ENCODE peak calls at places on chromosomes 6 and 20, in four cellular contexts. Z is K562, V is WTC11, F is HepG2. T is an unnamed sample.

GRCh38 chr6:139586273-139586672 is 211.8 kb upstream of the CITED2 start:
- DNase-seq in Z (no peak), V (no peak), F (no peak), T (no peak)

GRCh38 chr6:125534430-125535263 is 214.8 kb upstream of the HEY2 start:
- DNase-seq in Z (no peak), V (no peak), F (no peak), T (no peak)

GRCh38 chr20:5933802-5934436 is 16.4 kb downstream of the TRMT6 start:
- DNase-seq in Z (no peak), V (no peak), F (peak; percentile 71), T (peak; percentile 19)

GRCh38 chr6:23170044-23170443 is 600.7 kb downstream of the HDGFL1 start:
- DNase-seq in Z (no peak), V (no peak), F (no peak), T (no peak)

GRCh38 chr6:106281661-106282060 is 43.9 kb downstream of the ATG5 start:
- DNase-seq in Z (no peak), V (no peak), F (no peak), T (no peak)

GRCh38 chr6:26576929-26577719 is 19.6 kb upstream of the ABT1 start:
- DNase-seq in Z (peak; percentile 61), V (peak; percentile 83), F (peak; percentile 75), T (no peak)

GRCh38 chr6:26141378-26141901 is 54.2 kb downstream of the HFE start:
- DNase-seq in Z (no peak), V (no peak), F (peak; percentile 46), T (no peak)

GRCh38 chr6:35080821-35081425 is 60.2 kb downstream of the TCP11 start:
- DNase-seq in Z (no peak), V (no peak), F (no peak), T (no peak)

GRCh38 chr6:35139924-35140524 is 1.1 kb downstream of the TCP11 start:
- DNase-seq in Z (peak; percentile 68), V (peak; percentile 39), F (peak; percentile 64), T (peak; percentile 65)

GRCh38 chr6:33170176-33171095 is 21.8 kb downstream of the COL11A2 start:
- DNase-seq in Z (no peak), V (no peak), F (no peak), T (no peak)

GRCh38 chr20:38186788-38187221 is 21.7 kb upstream of the TGM2 start:
- DNase-seq in Z (no peak), V (no peak), F (no peak), T (no peak)

GRCh38 chr6:88633782-88634181 is 329.6 kb downstream of the RNGTT start:
- DNase-seq in Z (no peak), V (no peak), F (no peak), T (no peak)

GRCh38 chr6:89120371-89120770 is 2.5 kb upstream of the SRSF12 start:
- DNase-seq in Z (no peak), V (no peak), F (no peak), T (no peak)

GRCh38 chr6:152401978-152402377 is 235.2 kb downstream of the SYNE1 start:
- DNase-seq in Z (no peak), V (no peak), F (no peak), T (no peak)

GRCh38 chr6:32974541-32975308 is 6.3 kb downstream of the BRD2 start:
- DNase-seq in Z (no peak), V (no peak), F (no peak), T (no peak)

GRCh38 chr6:72616406-72617015 is 5.4 kb upstream of the KCNQ5 start:
- DNase-seq in Z (no peak), V (no peak), F (peak; percentile 6), T (no peak)

GRCh38 chr20:63766695-63767426 is 27.3 kb downstream of the SLC2A4RG start:
- DNase-seq in Z (no peak), V (no peak), F (no peak), T (no peak)

GRCh38 chr6:33445020-33445676 is 9.2 kb upstream of the ZBTB9 start:
- DNase-seq in Z (no peak), V (no peak), F (no peak), T (no peak)

GRCh38 chr6:11076540-11076939 is 17.1 kb upstream of the SMIM13 start:
- DNase-seq in Z (no peak), V (no peak), F (no peak), T (no peak)

GRCh38 chr6:11802886-11803595 is 24.4 kb upstream of the ADTRP start:
- DNase-seq in Z (no peak), V (no peak), F (no peak), T (no peak)

GRCh38 chr6:8243462-8243861 is 141.1 kb upstream of the EEF1E1 start:
- DNase-seq in Z (no peak), V (no peak), F (no peak), T (no peak)

GRCh38 chr6:127522714-127523113 is 3.6 kb upstream of the MTCL3 start:
- DNase-seq in Z (no peak), V (no peak), F (peak; percentile 11), T (no peak)
- TF ChIP-seq ELF4 in Z (no peak), V (no peak), F (no peak), T (no peak)

DNA sequence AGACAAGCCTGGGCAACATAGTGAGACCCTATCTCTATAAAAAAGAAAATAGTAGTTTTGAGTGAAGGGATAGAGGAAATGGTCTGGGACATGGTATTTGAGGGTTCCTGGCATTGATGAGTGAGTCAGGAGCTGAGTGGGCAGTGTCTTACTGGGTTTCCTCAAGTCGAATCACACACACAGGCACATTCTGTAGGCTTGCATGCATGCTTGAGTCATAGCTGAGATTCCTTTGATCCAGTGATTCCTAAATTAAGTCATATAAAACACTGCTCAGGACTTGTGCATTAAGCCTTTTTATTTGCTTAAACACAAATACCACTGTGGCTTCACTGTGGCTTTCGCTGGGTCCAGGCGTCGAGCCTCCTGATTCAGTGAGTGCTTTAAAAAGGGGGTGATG is 71.8 kb upstream of the TMEM181 start:
- DNase-seq in Z (no peak), V (no peak), F (no peak), T (no peak)
- TF ChIP-seq ELF4 in Z (no peak), V (no peak), F (no peak), T (no peak)

GRCh38 chr20:15699431-15700146 is 873.7 kb downstream of the KIF16B start:
- DNase-seq in Z (no peak), V (peak; percentile 62), F (no peak), T (peak; percentile 18)
- TF ChIP-seq ELF4 in Z (no peak), V (no peak), F (no peak), T (no peak)

GRCh38 chr20:17465236-17465635 is 65.9 kb downstream of the BFSP1 start:
- DNase-seq in Z (no peak), V (no peak), F (no peak), T (no peak)
- TF ChIP-seq ELF4 in Z (no peak), V (no peak), F (no peak), T (no peak)

GRCh38 chr6:109687271-109687721 is 3.7 kb downstream of the AK9 start:
- DNase-seq in Z (no peak), V (no peak), F (no peak), T (no peak)

GRCh38 chr6:109690740-109691687 is at the start of the genes AK9 and FIG4:
- DNase-seq in Z (peak; percentile 93), V (peak; percentile 96), F (peak; percentile 89), T (peak; percentile 91)

GRCh38 chr6:109690373-109690739 is 646 bp downstream of the AK9 start:
- DNase-seq in Z (peak; percentile 72), V (peak; percentile 88), F (peak; percentile 15), T (peak; percentile 61)

DNA sequence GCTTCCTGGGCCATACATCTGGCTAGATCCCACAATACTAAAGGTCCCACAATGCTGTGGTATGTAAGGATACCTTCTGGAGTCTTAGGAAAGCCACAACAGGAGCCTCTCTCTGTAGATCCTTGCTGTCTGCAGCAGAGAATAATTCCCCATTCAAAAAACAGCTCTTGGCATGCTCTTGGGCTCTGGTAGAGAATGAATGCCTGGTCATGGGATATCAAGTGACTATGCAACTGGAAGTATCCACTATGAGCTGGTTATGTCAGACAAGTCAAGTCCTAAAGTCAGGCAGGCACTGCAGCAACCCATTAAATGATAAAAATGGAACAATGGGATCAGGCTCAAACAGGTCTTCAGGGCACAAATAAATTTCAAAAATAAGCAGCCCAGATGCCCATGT is 4.4 kb downstream of the AK9 start:
- DNase-seq in Z (no peak), V (no peak), F (no peak), T (no peak)
- TF ChIP-seq ELF4 in Z (no peak), V (no peak), F (no peak), T (no peak)

T was measured in HEK293T.